ENCODE peak calls at places on chromosomes 5 and 9, in six cellular contexts. L is pons; R is RWPE1; Z is stimulated activated CD8-positive, alpha-beta memory T cell treated with anti-CD3 and anti-CD28 coated beads, Interleukin-4, amount 100 ng/mL, for 48 hours; A is tibial artery; Q is substantia nigra. B is an unnamed sample.

GRCh38 chr9:1759901-1760300 is 255.2 kb upstream of the SMARCA2 start:
- DNase-seq in Q (no peak), A (no peak), L (no peak), Z (no peak), R (no peak), B (no peak)

GRCh38 chr5:141870226-141870625 is 8.0 kb downstream of the PCDH1 start:
- DNase-seq in Q (no peak), A (no peak), Z (no peak), R (no peak), L (no peak), B (no peak)

GRCh38 chr5:96627792-96628191 is 34.4 kb upstream of the CAST start:
- DNase-seq in R (no peak), Z (no peak), Q (no peak), A (no peak), L (no peak), B (no peak)

GRCh38 chr5:108278285-108279240 is 103.3 kb downstream of the FBXL17 start:
- DNase-seq in Q (no peak), A (no peak), R (no peak), Z (no peak), L (no peak), B (peak)

GRCh38 chr5:150058480-150059126 is 27.8 kb downstream of the CSF1R start:
- DNase-seq in A (peak), L (peak), Q (no peak), Z (no peak), R (peak), B (no peak)

GRCh38 chr5:176458904-176459561 is 10.8 kb downstream of the FAF2 start:
- DNase-seq in A (no peak), Z (no peak), R (no peak), L (no peak), Q (no peak), B (no peak)

GRCh38 chr9:32551491-32552049 is 557 bp upstream of the SMIM27 start:
- DNase-seq in R (peak), Z (peak), L (no peak), Q (peak), A (peak), B (peak)

GRCh38 chr9:132312873-132313272 is 41.9 kb downstream of the SETX start:
- DNase-seq in A (no peak), Q (no peak), R (no peak), Z (no peak), L (no peak), B (no peak)

GRCh38 chr5:9370256-9370655 is 175.6 kb downstream of the SEMA5A start:
- DNase-seq in R (peak), A (no peak), Z (no peak), L (no peak), Q (no peak), B (no peak)

GRCh38 chr5:87076931-87077330 is 190.8 kb upstream of the RASA1 start:
- DNase-seq in Q (no peak), R (peak), Z (no peak), A (no peak), L (no peak), B (no peak)

GRCh38 chr9:22645893-22646292 is 199.3 kb downstream of the DMRTA1 start:
- DNase-seq in L (no peak), Q (no peak), R (peak), A (no peak), Z (no peak), B (no peak)

GRCh38 chr5:116318091-116318854 is 233.4 kb downstream of the COMMD10 start:
- DNase-seq in A (no peak), Z (no peak), L (no peak), R (no peak), Q (no peak), B (no peak)

GRCh38 chr9:136345281-136346156 is 18.0 kb downstream of the DNLZ start:
- DNase-seq in A (peak), Z (no peak), L (peak), R (no peak), Q (peak), B (peak)

B was measured in left ventricle myocardium superior.